ENCODE peak calls at places on chromosomes 7 and 10, in nine cellular contexts. C, V, U, N, A, P, Q, R and B are unnamed samples.

GRCh38 chr7:69889338-69890080 is 291.2 kb downstream of the AUTS2 start:
- DNase-seq in R (no peak), N (no peak), P (no peak), V (no peak), Q (no peak), A (no peak), U (no peak), C (no peak), B (no peak)

GRCh38 chr10:17784701-17785100 is 24.4 kb upstream of the MRC1 start:
- DNase-seq in V (no peak), Q (peak), R (peak), C (no peak), A (no peak), P (no peak), U (no peak), N (no peak), B (no peak)

GRCh38 chr7:71345485-71345884 is 213.5 kb downstream of the GALNT17 start:
- DNase-seq in U (no peak), P (no peak), V (no peak), N (no peak), Q (no peak), C (no peak), A (no peak), R (no peak), B (no peak)

GRCh38 chr10:878333-878753 is 53.2 kb downstream of the LARP4B start:
- DNase-seq in Q (no peak), V (no peak), R (no peak), N (no peak), A (no peak), U (no peak), C (no peak), P (no peak), B (no peak)

GRCh38 chr7:140640727-140641531 is at the start of gene DENND2A:
- DNase-seq in U (peak), C (peak), R (no peak), P (no peak), A (peak), V (peak), N (peak), Q (peak), B (peak)

GRCh38 chr7:140512317-140513000 is 33.2 kb upstream of the MKRN1 start:
- DNase-seq in U (peak), N (peak), Q (peak), P (no peak), C (no peak), R (no peak), V (peak), A (no peak), B (no peak)

GRCh38 chr10:102431452-102432124 is 786 bp downstream of the CUEDC2 start:
- DNase-seq in C (no peak), V (no peak), N (no peak), Q (peak), A (peak), R (no peak), P (no peak), U (no peak), B (no peak)

GRCh38 chr10:76456190-76456589 is 1024.8 kb downstream of the LRMDA start:
- DNase-seq in Q (peak), U (no peak), A (no peak), N (no peak), P (no peak), R (no peak), V (no peak), C (no peak), B (no peak)

GRCh38 chr10:23694921-23695824 is 256.3 kb downstream of the OTUD1 start:
- DNase-seq in R (no peak), N (no peak), A (no peak), V (no peak), U (no peak), C (no peak), Q (no peak), P (no peak), B (no peak)

GRCh38 chr10:73406863-73407262 is 7.0 kb downstream of the ANXA7 start:
- DNase-seq in U (no peak), P (no peak), N (no peak), Q (no peak), A (no peak), C (no peak), V (no peak), R (no peak), B (no peak)

GRCh38 chr7:41162612-41163011 is 540.3 kb downstream of the INHBA start:
- DNase-seq in Q (peak), R (peak), V (no peak), A (no peak), N (no peak), P (no peak), U (peak), C (no peak), B (no peak)

GRCh38 chr7:42460948-42461347 is 223.9 kb upstream of the GLI3 start:
- DNase-seq in Q (no peak), P (no peak), R (no peak), C (no peak), U (no peak), A (no peak), V (no peak), N (no peak), B (no peak)

GRCh38 chr7:132225216-132226030 is 350.8 kb downstream of the PLXNA4 start:
- DNase-seq in V (no peak), C (no peak), R (no peak), U (no peak), P (no peak), N (no peak), A (no peak), Q (no peak), B (peak)

GRCh38 chr10:75612904-75613684 is 181.7 kb downstream of the LRMDA start:
- DNase-seq in C (no peak), U (no peak), Q (no peak), V (no peak), N (no peak), A (no peak), P (no peak), R (no peak), B (no peak)

GRCh38 chr7:2201686-2202360 is 30.9 kb downstream of the MAD1L1 start:
- DNase-seq in V (no peak), R (no peak), Q (no peak), U (no peak), P (no peak), C (no peak), A (no peak), N (peak), B (peak)

GRCh38 chr7:57867884-57868701 is 418.1 kb downstream of the ZNF716 start:
- DNase-seq in P (no peak), Q (no peak), N (peak), V (no peak), A (peak), R (no peak), U (no peak), C (peak), B (peak)

GRCh38 chr10:72242675-72243074 is 26.6 kb upstream of the ASCC1 start:
- DNase-seq in Q (no peak), R (no peak), V (no peak), A (no peak), N (no peak), C (no peak), U (no peak), P (no peak), B (no peak)

GRCh38 chr10:60429084-60429849 is 39.6 kb upstream of the ANK3 start:
- DNase-seq in C (no peak), A (no peak), P (no peak), V (no peak), N (no peak), U (no peak), R (no peak), Q (no peak), B (no peak)

GRCh38 chr7:32762894-32763293 is 128.7 kb downstream of the KBTBD2 start:
- DNase-seq in N (no peak), R (no peak), P (no peak), C (no peak), A (no peak), Q (no peak), U (no peak), V (no peak), B (no peak)

GRCh38 chr7:116265881-116266280 is 55.5 kb downstream of the TES start:
- DNase-seq in V (no peak), R (no peak), C (no peak), Q (peak), A (no peak), U (no peak), P (no peak), N (no peak), B (no peak)

GRCh38 chr7:151550601-151551286 is 31.0 kb upstream of the RHEB start:
- DNase-seq in N (no peak), Q (peak), V (peak), C (no peak), R (no peak), A (peak), P (no peak), U (no peak), B (no peak)

GRCh38 chr10:72881291-72881690 is 12.2 kb upstream of the OIT3 start:
- DNase-seq in A (no peak), Q (no peak), U (no peak), V (no peak), P (no peak), R (no peak), C (no peak), N (no peak), B (no peak)